ENCODE peak calls at places on chromosomes 2 and 18, in six cellular contexts. R is GM12878, P is HepG2, X is K562, O is GM12891, W is H1. H is an unnamed sample.
A peak's percentile ranks its signal among the peaks of the same experiment; 100 is the strongest.

GRCh38 chr2:41886145-41886664 is 161.6 kb upstream of the PKDCC start:
- DNase-seq in R (no peak), P (no peak), X (no peak), O (no peak), W (no peak), H (no peak)

GRCh38 chr2:164522561-164522981 is 98.7 kb downstream of the GRB14 start:
- DNase-seq in R (no peak), P (no peak), X (no peak), O (no peak), W (no peak), H (no peak)

GRCh38 chr2:103166406-103167324 is 404.8 kb downstream of the TMEM182 start:
- DNase-seq in R (no peak), P (peak; percentile 33), X (no peak), O (no peak), W (no peak), H (no peak)

GRCh38 chr2:66814916-66815315 is 380.0 kb downstream of the MEIS1 start:
- DNase-seq in R (no peak), P (no peak), X (no peak), O (no peak), W (no peak), H (no peak)

GRCh38 chr2:61423714-61424113 is 47.2 kb downstream of the USP34 start:
- DNase-seq in R (no peak), P (peak; percentile 34), X (no peak), O (no peak), W (no peak), H (no peak)

GRCh38 chr2:10813085-10813748 is 632 bp upstream of the PDIA6 start:
- DNase-seq in R (no peak), P (no peak), X (no peak), O (no peak), W (no peak), H (no peak)

GRCh38 chr18:63069496-63069895 is 250.1 kb downstream of the BCL2 start:
- DNase-seq in R (no peak), P (no peak), X (no peak), O (no peak), W (no peak), H (no peak)

GRCh38 chr18:73552171-73552570 is 595.5 kb downstream of the FBXO15 start:
- DNase-seq in R (no peak), P (no peak), X (no peak), O (no peak), W (no peak), H (no peak)

GRCh38 chr18:8045890-8046289 is 478.8 kb downstream of the PTPRM start:
- DNase-seq in R (no peak), P (no peak), X (no peak), O (no peak), W (no peak), H (no peak)

GRCh38 chr2:86286518-86286917 is 50.9 kb downstream of the REEP1 start:
- DNase-seq in R (no peak), P (no peak), X (no peak), O (no peak), W (no peak), H (no peak)

GRCh38 chr2:107804608-107805498 is 21.8 kb upstream of the RGPD4 start:
- DNase-seq in R (no peak), P (no peak), X (no peak), O (no peak), W (no peak), H (no peak)

GRCh38 chr2:74199871-74200305 is 1.5 kb downstream of the MTHFD2 start:
- DNase-seq in R (no peak), P (no peak), X (no peak), O (no peak), W (no peak), H (no peak)

GRCh38 chr2:57177176-57177575 is 869.4 kb upstream of the VRK2 start:
- DNase-seq in R (no peak), P (no peak), X (no peak), O (no peak), W (no peak), H (no peak)

GRCh38 chr2:229124126-229124525 is 147.0 kb downstream of the PID1 start:
- DNase-seq in R (no peak), P (no peak), X (no peak), O (no peak), W (no peak), H (no peak)

GRCh38 chr2:201470821-201471731 is 19.5 kb downstream of the STRADB start:
- DNase-seq in R (no peak), P (no peak), X (no peak), O (no peak), W (no peak), H (no peak)

GRCh38 chr2:156333274-156333950 is 891 bp upstream of the NR4A2 start:
- DNase-seq in R (no peak), P (no peak), X (peak; percentile 52), O (no peak), W (no peak), H (no peak)

GRCh38 chr18:76494541-76495403 is at the start of gene ZNF516:
- DNase-seq in R (no peak), P (peak; percentile 25), X (no peak), O (no peak), W (no peak), H (no peak)

GRCh38 chr18:6857305-6857704 is 127.8 kb downstream of the ARHGAP28 start:
- DNase-seq in R (no peak), P (no peak), X (no peak), O (no peak), W (no peak), H (no peak)

GRCh38 chr2:15727396-15728246 is 136.0 kb downstream of the DDX1 start:
- DNase-seq in R (no peak), P (no peak), X (no peak), O (no peak), W (no peak), H (no peak)

GRCh38 chr2:79630972-79631551 is 118.2 kb downstream of the CTNNA2 start:
- DNase-seq in R (no peak), P (peak; percentile 28), X (no peak), O (no peak), W (no peak), H (no peak)

GRCh38 chr2:10329880-10330699 is 27.4 kb downstream of the HPCAL1 start:
- DNase-seq in R (no peak), P (peak; percentile 78), X (no peak), O (no peak), W (no peak), H (no peak)

GRCh38 chr2:238573065-238573778 is 146.5 kb downstream of the ASB1 start:
- DNase-seq in R (no peak), P (peak; percentile 34), X (peak; percentile 62), O (peak; percentile 63), W (peak; percentile 7), H (peak; percentile 73)

GRCh38 chr18:14974088-14974487 is 226.1 kb downstream of the ANKRD30B start:
- DNase-seq in R (no peak), P (no peak), X (no peak), O (no peak), W (no peak), H (no peak)

GRCh38 chr18:59009846-59010245 is 129.8 kb upstream of the SEC11C start:
- DNase-seq in R (no peak), P (no peak), X (no peak), O (no peak), W (no peak), H (no peak)

GRCh38 chr2:30368258-30368657 is 78.8 kb upstream of the LCLAT1 start:
- DNase-seq in R (no peak), P (no peak), X (no peak), O (no peak), W (no peak), H (no peak)

GRCh38 chr2:215137741-215138340 is 585 bp downstream of the ABCA12 start:
- DNase-seq in R (no peak), P (no peak), X (no peak), O (no peak), W (no peak), H (no peak)

GRCh38 chr2:10282621-10283105 is 20.0 kb upstream of the HPCAL1 start:
- DNase-seq in R (no peak), P (no peak), X (no peak), O (no peak), W (no peak), H (no peak)

GRCh38 chr2:88545118-88545517 is 82.1 kb downstream of the EIF2AK3 start:
- DNase-seq in R (no peak), P (peak; percentile 40), X (peak; percentile 81), O (no peak), W (no peak), H (no peak)

GRCh38 chr18:9211955-9212354 is 75.4 kb downstream of the ANKRD12 start:
- DNase-seq in R (no peak), P (no peak), X (no peak), O (no peak), W (no peak), H (no peak)

GRCh38 chr2:42185200-42185921 is 16.2 kb downstream of the EML4 start:
- DNase-seq in R (no peak), P (no peak), X (no peak), O (no peak), W (no peak), H (no peak)

GRCh38 chr2:8447610-8448221 is 234.1 kb upstream of the ID2 start:
- DNase-seq in R (no peak), P (no peak), X (no peak), O (no peak), W (no peak), H (no peak)

GRCh38 chr2:46963961-46964673 is 48.5 kb upstream of the MCFD2 start:
- DNase-seq in R (no peak), P (peak; percentile 39), X (no peak), O (no peak), W (no peak), H (no peak)
- TF ChIP-seq POLR2AphosphoS5 in R (no peak), P (no peak), X (no peak), O (no peak), W (no peak), H (no peak)

GRCh38 chr2:147449323-147450080 is 395.3 kb upstream of the ACVR2A start:
- DNase-seq in R (no peak), P (no peak), X (no peak), O (no peak), W (no peak), H (no peak)
- TF ChIP-seq TAF1 in R (no peak), P (no peak), X (no peak), O (no peak), W (no peak), H (no peak)

GRCh38 chr2:38076710-38077430 is 919 bp upstream of the CYP1B1 start:
- DNase-seq in R (no peak), P (no peak), X (no peak), O (peak; percentile 68), W (no peak), H (peak; percentile 70)
- TF ChIP-seq POLR2A in R (peak; percentile 63), P (no peak), X (no peak), O (no peak), W (no peak), H (peak; percentile 43)

GRCh38 chr2:27792759-27793158 is 21.2 kb downstream of the MRPL33 start:
- DNase-seq in R (no peak), P (no peak), X (no peak), O (no peak), W (no peak), H (no peak)

GRCh38 chr2:27795093-27795834 is 23.7 kb downstream of the MRPL33 start:
- DNase-seq in R (no peak), P (peak; percentile 64), X (no peak), O (no peak), W (no peak), H (no peak)

GRCh38 chr2:27798476-27798875 is 27.0 kb downstream of the MRPL33 start:
- DNase-seq in R (no peak), P (no peak), X (no peak), O (no peak), W (no peak), H (no peak)

GRCh38 chr2:27796991-27797752 is 25.7 kb downstream of the MRPL33 start:
- DNase-seq in R (no peak), P (no peak), X (no peak), O (no peak), W (no peak), H (no peak)

GRCh38 chr2:27795868-27796277 is 24.4 kb downstream of the MRPL33 start:
- DNase-seq in R (no peak), P (no peak), X (no peak), O (no peak), W (no peak), H (no peak)
- TF ChIP-seq POLR2AphosphoS5 in R (no peak), P (no peak), X (no peak), O (no peak), W (no peak), H (no peak)

H was measured in GM12892.